ENCODE peak calls at places on chromosome 14, in ten cellular contexts. X, G, M, H, V, O, I, S, R and K are unnamed samples. For H3K4me1, the result is how much of the 10 kb centered on the place peaks cover.

GRCh38 chr14:102504302-102504950 is 5.2 kb downstream of the ANKRD9 start:
- DNase-seq in I (no peak), H (no peak), X (no peak), G (no peak), V (no peak), R (no peak), S (no peak), M (no peak), O (no peak), K (no peak)

GRCh38 chr14:42214981-42215491 is 608.4 kb downstream of the LRFN5 start:
- DNase-seq in V (peak), R (no peak), G (peak), O (no peak), M (no peak), S (no peak), X (peak), H (peak), I (no peak), K (no peak)

GRCh38 chr14:66038214-66038977 is 447.8 kb upstream of the CCDC196 start:
- DNase-seq in R (peak), X (peak), G (peak), M (no peak), I (peak), V (no peak), O (peak), H (no peak), S (no peak), K (no peak)

GRCh38 chr14:100872641-100873071 is 30.9 kb downstream of the RTL1 start:
- DNase-seq in I (no peak), O (no peak), H (no peak), M (no peak), G (no peak), R (peak), X (no peak), S (no peak), V (no peak), K (no peak)

GRCh38 chr14:27528328-27528727 is 930.5 kb upstream of the NOVA1 start:
- DNase-seq in X (no peak), R (no peak), H (peak), O (peak), S (no peak), V (peak), M (peak), I (no peak), G (no peak), K (no peak)

GRCh38 chr14:24398298-24398942 is 383 bp upstream of the NYNRIN start:
- DNase-seq in V (peak), S (peak), H (peak), O (peak), X (no peak), R (no peak), M (peak), I (no peak), G (no peak), K (no peak)

GRCh38 chr14:105067140-105067968 is 2.1 kb upstream of the GPR132 start:
- DNase-seq in V (no peak), G (peak), R (peak), X (no peak), O (no peak), S (no peak), H (no peak), M (no peak), I (no peak), K (no peak)

GRCh38 chr14:95291859-95292542 is 27.7 kb downstream of the CLMN start:
- DNase-seq in X (no peak), G (peak), I (peak), V (no peak), O (no peak), S (no peak), H (no peak), R (peak), M (no peak), K (no peak)

GRCh38 chr14:77603654-77604270 is 12.7 kb downstream of the SPTLC2 start:
- DNase-seq in G (no peak), M (no peak), X (no peak), V (no peak), O (no peak), I (peak), S (no peak), H (no peak), R (peak), K (peak)

GRCh38 chr14:77543637-77544334 is 45.2 kb upstream of the ISM2 start:
- DNase-seq in V (no peak), R (no peak), S (no peak), X (no peak), H (no peak), I (no peak), G (no peak), O (no peak), M (no peak), K (no peak)

GRCh38 chr14:30214456-30215090 is 286.9 kb upstream of the PRKD1 start:
- DNase-seq in H (peak), I (no peak), V (peak), M (peak), S (no peak), O (peak), G (peak), X (no peak), R (no peak), K (peak)

GRCh38 chr14:75860561-75861160 is 121.1 kb downstream of the TGFB3 start:
- DNase-seq in V (no peak), I (no peak), H (no peak), X (no peak), M (no peak), O (peak), R (no peak), G (no peak), S (no peak), K (no peak)

GRCh38 chr14:32201196-32201815 is 539 bp upstream of the RNU6-7 start:
- DNase-seq in H (peak), V (peak), M (peak), X (peak), S (peak), I (peak), R (peak), G (peak), O (peak), K (peak)

GRCh38 chr14:63275611-63276010 is 43.1 kb downstream of the GPHB5 start:
- DNase-seq in M (no peak), G (no peak), R (no peak), H (no peak), I (no peak), V (no peak), O (peak), X (no peak), S (no peak), K (no peak)

GRCh38 chr14:58108717-58109116 is 43.3 kb downstream of the ARMH4 start:
- DNase-seq in R (no peak), S (no peak), H (no peak), I (no peak), V (no peak), G (no peak), O (no peak), X (no peak), M (no peak), K (no peak)

GRCh38 chr14:56379956-56380355 is 199.6 kb upstream of the TMEM260 start:
- DNase-seq in V (no peak), I (peak), M (no peak), G (no peak), O (no peak), H (no peak), S (no peak), X (no peak), R (no peak), K (no peak)

GRCh38 chr14:68278568-68279436 is 459.2 kb downstream of the RAD51B start:
- DNase-seq in G (peak), R (no peak), V (no peak), O (no peak), S (no peak), I (peak), H (no peak), M (no peak), X (peak), K (no peak)

GRCh38 chr14:96088131-96088880 is 49.1 kb downstream of the C14orf132 start:
- DNase-seq in X (no peak), S (no peak), O (no peak), I (no peak), M (no peak), H (no peak), G (no peak), V (no peak), R (no peak), K (no peak)

DNA sequence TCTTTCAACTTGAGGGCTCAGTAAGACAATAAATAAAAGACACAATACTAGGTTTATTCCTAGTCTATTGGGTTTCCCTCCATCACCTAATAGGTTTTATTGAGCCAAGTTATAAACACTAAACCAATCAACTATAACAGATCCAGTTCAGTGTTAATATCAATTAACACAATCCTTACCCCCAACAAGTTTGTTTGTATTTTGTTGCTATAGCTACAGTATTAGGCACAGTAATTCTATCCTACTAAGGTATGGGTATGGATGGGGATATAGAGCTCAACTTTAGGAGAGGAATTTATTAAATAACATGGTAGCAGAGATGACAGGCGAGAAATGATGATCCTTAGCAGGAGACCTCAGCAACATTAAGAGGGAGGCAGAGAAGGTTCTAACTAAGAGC is 13.3 kb downstream of the PPP4R3A start:
- DNase-seq in V (no peak), H (no peak), I (no peak), S (no peak), G (no peak), M (no peak), R (no peak), X (no peak), O (peak), K (no peak)
- H3K4me1 ChIP-seq in V (under half), H (under half), I (under half), S (under half), G (under half), M (under half), R (under half), X (under half), O (under half), K (under half)

GRCh38 chr14:22822619-22823551 is 6.8 kb upstream of the MRPL52 start:
- DNase-seq in V (peak), I (peak), G (peak), X (peak), S (peak), O (peak), R (peak), H (peak), M (peak), K (peak)

GRCh38 chr14:22822017-22822618 is 6.9 kb upstream of the SLC7A7 start:
- DNase-seq in V (no peak), G (no peak), O (peak), X (no peak), H (no peak), S (no peak), I (no peak), M (peak), R (no peak), K (no peak)

GRCh38 chr14:22819191-22819988 is 4.2 kb upstream of the SLC7A7 start:
- DNase-seq in M (no peak), X (peak), I (peak), O (peak), G (peak), R (peak), S (no peak), V (no peak), H (no peak), K (no peak)

GRCh38 chr14:22821193-22822016 is 6.2 kb upstream of the SLC7A7 start:
- DNase-seq in M (no peak), G (no peak), S (no peak), R (no peak), I (no peak), X (no peak), O (peak), H (no peak), V (peak), K (no peak)

DNA sequence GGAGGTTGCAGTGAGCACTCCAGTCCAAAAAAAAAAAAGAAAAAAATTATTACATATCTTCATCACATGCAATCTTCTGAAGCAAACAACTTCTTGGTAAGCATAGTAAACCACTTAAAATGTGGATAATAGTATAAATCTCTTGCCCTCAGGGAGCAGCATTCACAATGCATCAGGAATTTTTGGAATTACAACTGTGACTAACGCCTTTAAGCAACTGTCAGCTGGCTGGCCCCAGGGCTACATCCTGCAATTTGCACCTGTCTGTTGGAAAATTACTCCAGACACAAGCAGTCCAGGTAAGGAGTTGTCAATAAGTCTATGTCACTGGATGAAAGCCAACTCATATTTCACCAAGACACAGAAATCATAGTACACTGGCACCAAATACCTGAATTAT is 5.5 kb upstream of the SLC7A7 start:
- DNase-seq in I (no peak), S (no peak), V (no peak), X (peak), O (peak), R (no peak), M (no peak), H (no peak), G (peak), K (no peak)
- H3K4me1 ChIP-seq in I (under half), S (under half), V (under half), X (under half), O (under half), R (under half), M (under half), H (under half), G (under half), K (under half)

DNA sequence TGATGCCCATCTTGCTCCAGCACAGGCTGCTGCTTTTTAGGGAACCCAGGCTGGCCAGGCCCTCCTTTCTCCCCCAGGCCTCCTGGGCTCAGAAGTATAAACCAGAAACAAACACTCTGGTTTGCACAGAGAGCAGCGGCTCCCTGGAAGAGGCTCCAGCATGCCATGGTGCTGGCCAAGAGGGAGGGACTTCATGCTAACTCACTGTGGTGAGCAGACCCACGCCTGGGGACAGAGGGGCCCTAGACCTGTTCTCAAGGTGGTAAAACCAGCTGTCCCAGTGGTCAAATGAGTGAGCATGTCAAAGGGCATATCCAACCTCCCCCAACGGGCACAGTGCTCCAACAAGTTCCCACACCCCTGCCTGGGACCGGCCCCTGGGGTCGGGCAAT is 15.5 kb downstream of the BCL11B start:
- DNase-seq in O (no peak), X (no peak), S (no peak), G (no peak), R (no peak), H (no peak), M (no peak), V (no peak), I (no peak), K (no peak)
- H3K4me1 ChIP-seq in O (half or more), X (under half), S (under half), G (under half), R (under half), H (under half), M (under half), V (under half), I (under half), K (under half)

GRCh38 chr14:50801706-50802105 is 29.3 kb downstream of the NIN start:
- DNase-seq in H (no peak), X (no peak), O (no peak), G (peak), I (no peak), M (no peak), R (no peak), V (no peak), S (no peak), K (no peak)
- H3K4me1 ChIP-seq in H (under half), X (under half), O (under half), G (under half), I (under half), M (under half), R (under half), V (under half), S (under half), K (under half)

DNA sequence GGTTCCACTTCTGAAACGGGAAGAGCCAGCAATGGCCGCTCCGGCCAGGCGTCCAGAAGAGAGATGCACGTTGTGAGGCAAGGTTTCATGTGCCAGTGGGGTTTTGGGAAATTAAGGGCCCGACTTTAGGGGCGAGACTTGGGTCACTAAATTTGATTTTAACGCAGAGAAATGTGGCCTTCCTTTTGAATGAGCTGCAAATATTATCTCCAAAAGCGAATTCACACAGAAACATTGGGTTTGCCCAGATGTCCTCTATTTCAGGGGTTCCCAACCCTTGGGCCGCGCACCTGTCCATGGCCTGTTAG is 2.3 kb upstream of the RNASE4 start:
- DNase-seq in G (no peak), I (no peak), X (no peak), V (no peak), H (no peak), O (no peak), R (no peak), S (no peak), M (no peak), K (no peak)
- H3K4me1 ChIP-seq in G (under half), I (under half), X (under half), V (under half), H (under half), O (under half), R (under half), S (under half), M (under half), K (under half)

GRCh38 chr14:54687750-54688119 is 120.8 kb downstream of the SAMD4A start:
- DNase-seq in O (no peak), S (no peak), G (no peak), R (no peak), H (no peak), I (no peak), X (no peak), V (no peak), M (no peak), K (no peak)
- H3K4me1 ChIP-seq in O (under half), S (under half), G (under half), R (under half), H (under half), I (under half), X (under half), V (under half), M (under half), K (under half)

GRCh38 chr14:98907271-98907670 is 364.7 kb downstream of the BCL11B start:
- DNase-seq in O (no peak), S (no peak), H (no peak), R (no peak), V (no peak), G (no peak), I (no peak), M (no peak), X (no peak), K (no peak)
- H3K4me1 ChIP-seq in O (under half), S (under half), H (under half), R (under half), V (under half), G (half or more), I (under half), M (under half), X (under half), K (under half)